ENCODE peak calls at places on chromosomes 1 and 21, in nine cellular contexts. H is psoas muscle, J is adrenal gland, M is astrocyte, F is A549, V is breast epithelium, G is choroid plexus epithelial cell, X is fibroblast of the aortic adventitia, N is MM.1S. L is an unnamed sample.

GRCh38 chr1:248820041-248820585 is 5.6 kb downstream of the SH3BP5L start:
- DNase-seq in H (no peak), J (no peak), M (no peak), F (no peak), V (no peak), G (no peak), X (no peak), N (no peak), L (no peak)

GRCh38 chr1:42380617-42381423 is at the start of gene RIMKLA:
- DNase-seq in H (peak), J (peak), M (no peak), F (peak), V (peak), G (no peak), X (no peak), N (peak), L (peak)

GRCh38 chr1:18166929-18167328 is 59.3 kb downstream of the IGSF21 start:
- DNase-seq in H (no peak), J (no peak), M (no peak), F (no peak), V (no peak), G (no peak), X (no peak), N (no peak), L (no peak)

GRCh38 chr1:66654643-66655042 is 97.6 kb upstream of the DYNLT5 start:
- DNase-seq in H (no peak), J (no peak), M (no peak), F (no peak), V (no peak), G (no peak), X (no peak), N (no peak), L (no peak)

GRCh38 chr1:158706096-158706495 is 5.6 kb upstream of the OR6K2 start:
- DNase-seq in H (no peak), J (no peak), M (no peak), F (no peak), V (no peak), G (no peak), X (no peak), N (no peak), L (no peak)

GRCh38 chr1:157558119-157558518 is 5.8 kb upstream of the FCRL5 start:
- DNase-seq in H (no peak), J (no peak), M (no peak), F (no peak), V (no peak), G (no peak), X (no peak), N (no peak), L (no peak)

GRCh38 chr1:157357111-157357510 is 195.2 kb downstream of the FCRL5 start:
- DNase-seq in H (no peak), J (no peak), M (no peak), F (no peak), V (no peak), G (no peak), X (no peak), N (no peak), L (no peak)

GRCh38 chr1:226308166-226308722 is 720 bp downstream of the LIN9 start:
- DNase-seq in H (no peak), J (no peak), M (no peak), F (peak), V (no peak), G (no peak), X (no peak), N (peak), L (no peak)

GRCh38 chr1:201488817-201489581 is 17.9 kb downstream of the CSRP1 start:
- DNase-seq in H (peak), J (peak), M (peak), F (peak), V (no peak), G (peak), X (peak), N (no peak), L (peak)

DNA sequence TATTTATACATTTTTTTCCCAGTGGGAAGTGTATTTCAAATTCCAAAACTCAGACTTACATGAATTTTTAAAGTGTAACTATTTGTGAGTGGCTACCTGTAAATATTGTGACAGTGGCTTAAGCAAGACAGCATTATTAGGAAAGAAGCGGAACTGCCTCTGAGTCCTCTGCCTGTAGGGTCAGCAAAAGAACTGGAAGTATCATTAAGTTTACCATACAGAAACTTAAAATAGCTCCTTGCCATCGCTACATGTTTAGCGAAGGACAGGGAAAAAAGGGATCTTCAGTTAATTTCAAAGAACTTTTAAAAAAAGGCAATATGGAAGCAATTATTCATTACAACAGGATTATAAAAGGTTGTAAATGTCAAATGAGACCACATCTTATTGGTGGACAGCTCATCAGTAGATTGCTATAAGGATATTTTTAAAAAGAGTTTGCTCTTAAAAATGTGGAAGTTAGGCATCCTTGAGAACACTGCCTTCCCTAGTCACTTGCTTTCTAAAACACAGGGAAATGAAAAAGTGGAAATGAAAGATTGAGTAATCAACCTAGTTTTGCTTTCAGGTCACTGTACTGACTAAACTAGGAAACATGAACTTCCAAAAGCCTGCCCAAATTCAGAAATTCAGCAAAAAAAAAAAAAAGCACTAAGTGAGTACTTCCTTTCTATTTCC is 39.2 kb downstream of the NSL1 start:
- DNase-seq in H (no peak), J (no peak), M (peak), F (no peak), V (no peak), G (peak), X (peak), N (no peak), L (no peak)
- H3K4me3 ChIP-seq in H (peak), J (no peak), M (no peak), F (no peak), V (no peak), G (no peak), X (peak), N (peak), L (no peak)

GRCh38 chr1:211258756-211259595 is at the start of gene RCOR3:
- DNase-seq in H (peak), J (peak), M (peak), F (peak), V (peak), G (peak), X (peak), N (peak), L (peak)
- TF ChIP-seq CTCF in H (peak), J (peak), M (peak), F (peak), V (no peak), G (peak), X (peak), N (peak), L (peak)

GRCh38 chr1:7964476-7964875 is 3.0 kb downstream of the PARK7 start:
- DNase-seq in H (no peak), J (no peak), M (no peak), F (no peak), V (no peak), G (no peak), X (no peak), N (no peak), L (no peak)

GRCh38 chr1:7961199-7962010 is at the start of gene PARK7:
- DNase-seq in H (peak), J (peak), M (peak), F (peak), V (peak), G (peak), X (peak), N (peak), L (peak)

GRCh38 chr1:7960867-7961198 is 678 bp upstream of the PARK7 start:
- DNase-seq in H (no peak), J (no peak), M (no peak), F (no peak), V (no peak), G (no peak), X (no peak), N (no peak), L (no peak)

GRCh38 chr1:7962011-7962335 is 462 bp downstream of the PARK7 start:
- DNase-seq in H (no peak), J (no peak), M (peak), F (no peak), V (no peak), G (no peak), X (no peak), N (no peak), L (no peak)

GRCh38 chr1:7962636-7963377 is 1.3 kb downstream of the PARK7 start:
- DNase-seq in H (no peak), J (no peak), M (no peak), F (no peak), V (no peak), G (no peak), X (no peak), N (no peak), L (no peak)
- H3K4me3 ChIP-seq in H (peak), J (no peak), M (peak), F (peak), V (peak), G (peak), X (peak), N (peak), L (peak)

GRCh38 chr1:33875857-33876256 is 12.0 kb downstream of the HMGB4 start:
- DNase-seq in H (no peak), J (peak), M (no peak), F (no peak), V (no peak), G (no peak), X (peak), N (no peak), L (no peak)
- TF ChIP-seq CTCF in H (no peak), J (no peak), M (no peak), F (no peak), V (no peak), G (no peak), X (peak), N (no peak), L (no peak)

GRCh38 chr21:21200103-21200938 is 202.1 kb downstream of the NCAM2 start:
- DNase-seq in H (peak), J (peak), M (peak), F (peak), V (peak), G (peak), X (peak), N (no peak), L (peak)
- H3K4me3 ChIP-seq in H (no peak), J (no peak), M (no peak), F (no peak), V (peak), G (no peak), X (peak), N (no peak), L (no peak)

GRCh38 chr1:238141295-238141694 is 250.6 kb upstream of the ZP4 start:
- DNase-seq in H (no peak), J (no peak), M (no peak), F (no peak), V (no peak), G (no peak), X (no peak), N (no peak), L (peak)

GRCh38 chr1:238135708-238136107 is 245.0 kb upstream of the ZP4 start:
- DNase-seq in H (no peak), J (no peak), M (no peak), F (no peak), V (no peak), G (no peak), X (no peak), N (no peak), L (no peak)

GRCh38 chr1:238139713-238140112 is 249.0 kb upstream of the ZP4 start:
- DNase-seq in H (no peak), J (no peak), M (peak), F (no peak), V (no peak), G (no peak), X (no peak), N (no peak), L (no peak)

GRCh38 chr1:238136265-238136664 is 245.5 kb upstream of the ZP4 start:
- DNase-seq in H (no peak), J (no peak), M (no peak), F (no peak), V (no peak), G (no peak), X (no peak), N (peak), L (no peak)
- TF ChIP-seq CTCF in H (no peak), J (no peak), M (no peak), F (no peak), V (no peak), G (no peak), X (no peak), N (no peak), L (no peak)

DNA sequence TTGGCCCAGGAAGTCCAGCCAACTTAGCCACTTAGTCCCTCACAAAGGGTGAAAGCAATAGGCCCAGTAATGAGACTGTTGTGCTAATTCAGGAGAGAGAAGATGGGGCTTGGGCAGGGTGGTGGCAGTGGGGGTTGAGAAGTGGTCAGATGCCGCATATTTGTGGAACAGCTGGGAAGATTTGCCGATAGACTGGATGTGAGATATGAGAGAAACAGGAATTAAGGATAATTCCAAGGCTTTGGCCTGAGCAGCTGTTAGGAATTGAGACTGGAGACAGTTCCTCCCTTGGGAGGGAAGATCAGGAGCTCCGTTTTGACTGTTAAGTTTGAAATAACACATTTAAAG is 323.6 kb upstream of the FAM78B start:
- DNase-seq in H (no peak), J (no peak), M (no peak), F (no peak), V (no peak), G (no peak), X (no peak), N (no peak), L (no peak)
- H3K4me3 ChIP-seq in H (peak), J (no peak), M (no peak), F (peak), V (peak), G (no peak), X (no peak), N (peak), L (no peak)

DNA sequence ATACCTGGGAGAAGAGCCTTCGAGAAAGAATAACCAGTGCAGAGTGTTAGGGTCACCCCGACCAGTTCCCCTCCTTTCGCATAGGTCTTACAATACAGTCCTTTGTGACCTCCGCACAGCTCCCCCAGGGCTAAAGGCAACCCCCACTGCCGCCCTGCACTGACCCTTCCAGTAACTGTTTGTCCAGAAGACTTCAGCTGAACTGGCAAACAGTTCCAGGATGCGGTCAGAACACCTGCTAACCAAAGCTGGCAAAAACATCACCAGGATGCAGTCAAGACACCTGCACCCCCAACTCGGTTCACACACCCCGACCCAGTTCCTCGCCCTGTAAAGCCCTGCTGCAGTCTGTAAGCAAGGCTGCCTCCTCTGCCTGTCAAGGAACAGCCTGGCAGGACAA is 6.4 kb upstream of the EVA1B start:
- DNase-seq in H (no peak), J (no peak), M (no peak), F (no peak), V (no peak), G (no peak), X (no peak), N (no peak), L (no peak)
- TF ChIP-seq CTCF in H (no peak), J (no peak), M (no peak), F (no peak), V (no peak), G (no peak), X (no peak), N (no peak), L (no peak)

DNA sequence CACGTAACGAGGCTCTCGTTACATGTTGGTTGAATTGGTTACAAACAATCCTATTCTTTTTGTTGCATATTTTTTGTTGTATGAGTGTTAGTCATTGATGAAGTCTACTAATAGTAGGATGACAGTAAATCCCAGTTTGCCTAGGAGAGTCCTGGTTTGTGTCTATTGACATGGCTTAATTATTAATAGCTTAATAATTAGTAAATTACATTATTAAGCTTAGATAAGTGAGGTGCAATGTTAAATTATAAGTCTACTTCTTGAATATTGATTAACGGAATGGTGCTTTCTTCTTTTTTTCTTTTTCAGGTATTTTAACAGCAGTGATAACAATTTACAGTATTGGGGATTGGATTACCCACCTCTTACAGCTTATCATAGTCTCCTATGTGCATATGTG is 34.5 kb downstream of the ALG6 start:
- DNase-seq in H (no peak), J (no peak), M (no peak), F (no peak), V (no peak), G (no peak), X (no peak), N (no peak), L (no peak)
- H3K4me3 ChIP-seq in H (no peak), J (no peak), M (no peak), F (no peak), V (no peak), G (no peak), X (no peak), N (no peak), L (no peak)

GRCh38 chr1:231057410-231057809 is 17.4 kb upstream of the FAM89A start:
- DNase-seq in H (no peak), J (no peak), M (no peak), F (no peak), V (no peak), G (no peak), X (no peak), N (no peak), L (no peak)
- TF ChIP-seq CTCF in H (no peak), J (no peak), M (no peak), F (peak), V (no peak), G (no peak), X (no peak), N (no peak), L (no peak)